ENCODE peak calls at places on chromosomes 6 and 20, in ten cellular contexts. R, K, C, F, X, U, P, D, O and Q are unnamed samples.

GRCh38 chr20:1469925-1470571 is 3.4 kb upstream of the NSFL1C start:
- DNase-seq in P (peak; percentile 94), U (peak; percentile 73), X (peak; percentile 100), K (peak; percentile 95), O (peak; percentile 77), F (peak; percentile 99), C (peak; percentile 98), R (peak; percentile 99), D (peak; percentile 85), Q (peak; percentile 88)

GRCh38 chr6:75381878-75382633 is 97.5 kb upstream of the TMEM30A start:
- DNase-seq in O (no peak), D (no peak), X (no peak), P (no peak), R (no peak), K (no peak), F (peak; percentile 47), C (no peak), U (no peak), Q (no peak)

GRCh38 chr6:108578166-108578565 is 17.4 kb downstream of the FOXO3 start:
- DNase-seq in P (no peak), D (no peak), R (no peak), O (no peak), F (no peak), K (no peak), X (no peak), C (no peak), U (no peak), Q (no peak)

GRCh38 chr20:45450097-45450818 is 19.3 kb upstream of the WFDC2 start:
- DNase-seq in C (no peak), P (peak; percentile 31), D (no peak), O (no peak), X (peak; percentile 51), U (peak; percentile 25), K (peak; percentile 76), F (peak; percentile 30), R (peak; percentile 66), Q (no peak)

GRCh38 chr20:20711413-20711812 is 1.0 kb downstream of the RALGAPA2 start:
- DNase-seq in P (no peak), K (peak; percentile 42), R (no peak), F (no peak), O (no peak), U (no peak), C (no peak), X (no peak), D (no peak), Q (no peak)

GRCh38 chr6:131917763-131918649 is 33.2 kb downstream of the CCN2 start:
- DNase-seq in R (no peak), P (no peak), D (no peak), K (no peak), U (no peak), X (no peak), F (no peak), O (no peak), C (no peak), Q (no peak)

GRCh38 chr6:69231983-69232382 is 564.8 kb downstream of the LMBRD1 start:
- DNase-seq in U (no peak), F (no peak), O (no peak), C (no peak), R (no peak), X (no peak), P (no peak), K (no peak), D (no peak), Q (no peak)

GRCh38 chr20:36064661-36065426 is 89.7 kb upstream of the EPB41L1 start:
- DNase-seq in R (peak; percentile 85), O (peak; percentile 94), F (peak; percentile 82), P (peak; percentile 95), U (peak; percentile 95), X (peak; percentile 70), C (peak; percentile 48), D (peak; percentile 97), K (peak; percentile 96), Q (peak; percentile 99)

GRCh38 chr6:148521586-148521985 is 178.9 kb downstream of the SASH1 start:
- DNase-seq in U (no peak), P (no peak), R (no peak), C (no peak), D (no peak), K (no peak), F (peak; percentile 71), O (no peak), X (peak; percentile 89), Q (no peak)

GRCh38 chr20:7790189-7790588 is 150.1 kb downstream of the HAO1 start:
- DNase-seq in O (no peak), D (no peak), U (no peak), R (no peak), P (no peak), K (no peak), F (peak; percentile 78), X (no peak), C (no peak), Q (no peak)

GRCh38 chr6:10418361-10418861 is 3.5 kb upstream of the TFAP2A start:
- DNase-seq in R (no peak), X (no peak), C (no peak), K (no peak), D (no peak), F (no peak), U (no peak), P (no peak), O (no peak), Q (no peak)

GRCh38 chr6:139515511-139515910 is 141.1 kb upstream of the CITED2 start:
- DNase-seq in O (no peak), D (no peak), F (peak; percentile 59), P (no peak), X (peak; percentile 51), K (no peak), R (peak; percentile 31), C (no peak), U (no peak), Q (no peak)

GRCh38 chr6:137767931-137768690 is 98.9 kb upstream of the TNFAIP3 start:
- DNase-seq in C (no peak), X (peak; percentile 64), F (peak; percentile 62), K (no peak), O (no peak), D (no peak), U (no peak), R (no peak), P (no peak), Q (no peak)
- H3K4me3 ChIP-seq in C (no peak overlapping the region), X (no peak overlapping the region), F (no peak overlapping the region), K (no peak overlapping the region), O (no peak overlapping the region), D (no peak overlapping the region), U (no peak overlapping the region), R (no peak overlapping the region), P (no peak overlapping the region), Q (no peak overlapping the region)

DNA sequence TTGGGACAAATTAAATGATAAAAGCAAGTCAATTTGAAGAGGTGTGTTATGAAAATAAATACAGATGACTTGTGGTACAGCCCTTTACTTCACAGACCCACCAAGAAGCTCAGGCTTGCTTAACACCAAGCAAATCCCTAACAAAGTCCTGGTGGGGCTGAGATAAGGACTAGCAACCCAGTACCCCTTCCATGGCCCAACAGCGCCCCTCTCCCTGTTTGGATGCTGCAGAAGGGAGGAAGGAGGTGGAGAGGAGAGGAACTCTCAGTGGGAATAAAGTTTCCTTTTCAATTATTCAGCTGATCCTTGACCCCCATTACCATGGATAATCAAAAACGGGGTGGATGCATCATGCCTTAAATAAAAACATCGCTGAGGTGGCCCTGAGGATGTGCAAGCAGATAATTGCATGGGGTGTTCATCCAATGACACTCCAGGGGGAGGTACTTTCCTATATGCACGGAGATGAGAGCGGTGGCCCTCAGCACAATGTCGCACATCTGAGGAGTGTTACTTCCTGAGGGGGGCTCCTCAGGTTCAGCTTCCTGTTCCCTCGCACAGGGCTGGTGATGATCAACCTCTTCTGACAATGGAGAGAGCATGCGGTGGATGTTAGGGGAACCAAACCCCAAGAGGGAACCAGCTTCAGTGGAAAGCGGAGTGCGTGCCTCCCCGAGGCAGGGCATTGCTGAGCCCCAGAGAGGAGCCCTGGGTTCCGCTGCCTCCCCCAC is 4.4 kb upstream of the ZNF831 start:
- DNase-seq in O (no peak), K (no peak), C (no peak), X (no peak), R (no peak), P (no peak), D (no peak), U (no peak), F (no peak), Q (no peak)
- TF ChIP-seq CTCF in O (no peak), K (no peak), C (no peak), X (no peak), R (peak; percentile 41), P (no peak), D (no peak), U (no peak), F (no peak), Q (no peak)

GRCh38 chr6:166676270-166676860 is 49.3 kb upstream of the RPS6KA2 start:
- DNase-seq in U (no peak), C (no peak), K (no peak), P (no peak), F (no peak), D (no peak), R (no peak), O (no peak), X (no peak), Q (no peak)
- H3K27ac ChIP-seq in U (no peak overlapping the region), C (no peak overlapping the region), K (no peak overlapping the region), P (no peak overlapping the region), F (no peak overlapping the region), D (no peak overlapping the region), R (no peak overlapping the region), O (no peak overlapping the region), X (no peak overlapping the region), Q (no peak overlapping the region)

DNA sequence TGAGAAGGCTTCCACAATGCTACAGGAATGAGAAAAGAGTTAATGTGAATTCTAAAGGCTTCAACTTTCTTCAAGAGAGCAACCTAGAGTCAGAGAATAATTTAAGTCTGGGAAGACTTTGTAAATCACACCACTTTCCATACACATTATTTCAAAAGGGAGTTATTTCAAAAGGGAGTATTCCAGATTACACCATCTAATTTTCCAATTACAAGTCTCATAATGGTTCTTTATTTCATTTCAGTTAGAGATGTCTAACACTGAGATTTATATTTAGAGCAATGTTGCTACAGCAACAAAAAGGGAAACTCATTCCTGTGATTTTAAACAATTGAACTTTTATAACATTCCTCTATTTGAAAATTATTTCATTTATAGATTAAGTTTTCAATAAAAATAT is 98.8 kb upstream of the DST start:
- DNase-seq in C (no peak), K (no peak), F (no peak), P (no peak), D (no peak), O (no peak), U (no peak), R (no peak), X (no peak), Q (no peak)
- H3K4me3 ChIP-seq in C (no peak overlapping the region), K (no peak overlapping the region), F (no peak overlapping the region), P (no peak overlapping the region), D (no peak overlapping the region), O (no peak overlapping the region), U (no peak overlapping the region), R (peak overlapping the region; percentile 39), X (no peak overlapping the region), Q (no peak overlapping the region)

GRCh38 chr6:45687570-45687969 is 309.8 kb upstream of the SUPT3H start:
- DNase-seq in K (no peak), C (no peak), X (no peak), R (no peak), D (no peak), P (no peak), U (no peak), F (peak; percentile 35), O (no peak), Q (no peak)
- TF ChIP-seq CTCF in K (no peak), C (no peak), X (no peak), R (no peak), D (no peak), P (no peak), U (no peak), F (no peak), O (no peak), Q (no peak)